ENCODE peak calls at places on chromosomes 11 and 22, in eight cellular contexts. B, L, T, S, V, E, Y and N are unnamed samples.

GRCh38 chr11:1874406-1875092 is 17.1 kb downstream of the PRR33 start:
- DNase-seq in S (no peak), E (no peak), L (no peak), B (no peak), V (peak; percentile 20), Y (no peak), T (no peak), N (no peak)

GRCh38 chr11:109964487-109964886 is 128.7 kb upstream of the ZC3H12C start:
- DNase-seq in V (no peak), E (no peak), B (no peak), S (no peak), L (no peak), Y (no peak), T (no peak), N (no peak)

GRCh38 chr22:44947029-44947428 is 62.8 kb downstream of the PHF21B start:
- DNase-seq in T (no peak), V (no peak), S (no peak), B (no peak), L (no peak), Y (no peak), E (no peak), N (no peak)

GRCh38 chr11:103659138-103659734 is 377.2 kb upstream of the DDI1 start:
- DNase-seq in L (peak; percentile 41), Y (peak; percentile 37), E (no peak), B (no peak), T (peak; percentile 48), S (no peak), V (peak; percentile 48), N (peak; percentile 66)

GRCh38 chr11:12177739-12178338 is 67.4 kb downstream of the MICAL2 start:
- DNase-seq in L (no peak), V (no peak), S (no peak), B (no peak), E (peak; percentile 53), T (no peak), Y (no peak), N (no peak)

GRCh38 chr11:19368726-19369364 is 128.1 kb upstream of the E2F8 start:
- DNase-seq in E (no peak), B (no peak), T (peak; percentile 79), S (no peak), Y (peak; percentile 45), L (no peak), V (no peak), N (peak; percentile 68)

GRCh38 chr22:31776231-31776630 is 22.4 kb downstream of the DEPDC5 start:
- DNase-seq in V (no peak), Y (peak; percentile 16), S (no peak), E (no peak), L (peak; percentile 49), B (no peak), T (no peak), N (no peak)

GRCh38 chr22:25375683-25376082 is 156.2 kb downstream of the CRYBB2 start:
- DNase-seq in B (no peak), E (no peak), L (no peak), T (no peak), Y (no peak), V (no peak), S (no peak), N (no peak)

GRCh38 chr22:30728829-30729228 is 34.2 kb downstream of the OSBP2 start:
- DNase-seq in S (no peak), Y (no peak), T (no peak), B (no peak), E (no peak), L (no peak), V (no peak), N (no peak)

GRCh38 chr11:123654566-123655081 is at the start of gene SCN3B:
- DNase-seq in S (peak; percentile 52), B (peak; percentile 24), L (peak; percentile 74), Y (peak; percentile 84), T (peak; percentile 70), E (peak; percentile 74), V (peak; percentile 99), N (no peak)

GRCh38 chr11:68002943-68003845 is 703 bp downstream of the UNC93B1 start:
- DNase-seq in B (no peak), Y (no peak), T (peak; percentile 46), S (peak; percentile 77), L (peak; percentile 48), V (peak; percentile 70), E (no peak), N (peak; percentile 79)

GRCh38 chr22:27613099-27614089 is 188.2 kb downstream of the MN1 start:
- DNase-seq in L (no peak), E (no peak), Y (no peak), V (no peak), B (no peak), S (no peak), T (peak; percentile 13), N (no peak)

GRCh38 chr11:130710442-130711101 is 205.7 kb downstream of the SNX19 start:
- DNase-seq in T (no peak), E (no peak), S (no peak), Y (no peak), V (no peak), L (no peak), B (no peak), N (peak; percentile 91)

GRCh38 chr11:57288771-57289579 is 35.8 kb downstream of the TNKS1BP1 start:
- DNase-seq in V (peak; percentile 20), S (no peak), B (peak; percentile 41), T (peak; percentile 97), Y (peak; percentile 94), L (peak; percentile 85), E (peak; percentile 91), N (no peak)
- H3K4me2 ChIP-seq in V (peak overlapping the region; percentile 23), S (no peak overlapping the region), B (peak overlapping the region; percentile 59), T (peak overlapping the region; percentile 82), Y (peak overlapping the region; percentile 23), L (peak overlapping the region; percentile 43), E (peak overlapping the region; percentile 72), N (no peak overlapping the region)

DNA sequence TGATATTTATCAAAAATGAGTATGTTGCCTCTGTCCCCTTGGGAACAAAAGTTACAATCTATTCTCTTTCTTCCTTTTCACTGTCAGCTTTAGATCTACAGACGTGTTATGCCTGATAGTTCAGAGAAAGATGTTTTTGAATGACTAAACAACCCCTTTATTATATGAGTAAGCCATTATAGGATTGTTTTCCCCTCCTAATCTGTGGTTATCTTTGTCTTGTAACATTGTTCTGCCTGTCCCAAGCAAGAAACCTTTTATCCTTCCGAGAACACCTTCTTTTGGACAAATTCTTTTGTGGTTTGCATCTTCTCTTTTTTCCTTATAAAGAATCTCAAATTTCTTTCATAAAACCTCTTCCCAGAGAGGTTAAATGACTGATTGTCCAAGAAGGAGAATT is 208.4 kb downstream of the DDX10 start:
- DNase-seq in T (peak; percentile 49), Y (no peak), B (no peak), L (peak; percentile 59), S (no peak), V (no peak), E (peak; percentile 88), N (no peak)
- H3K4me3 ChIP-seq in T (no peak overlapping the region), Y (no peak overlapping the region), B (no peak overlapping the region), L (no peak overlapping the region), S (no peak overlapping the region), V (no peak overlapping the region), E (no peak overlapping the region), N (no peak overlapping the region)

GRCh38 chr22:47075568-47075967 is 313.1 kb downstream of the TBC1D22A start:
- DNase-seq in E (no peak), Y (no peak), V (no peak), L (no peak), B (no peak), S (no peak), T (no peak), N (no peak)
- H4K20me1 ChIP-seq in E (peaks cover 19% of the 10 kb centered on the region), Y (no peaks in the 10 kb centered on the region), V (no peaks in the 10 kb centered on the region), L (no peaks in the 10 kb centered on the region), B (no peaks in the 10 kb centered on the region), S (no peaks in the 10 kb centered on the region), T (peaks cover 4% of the 10 kb centered on the region), N (no peaks in the 10 kb centered on the region)

DNA sequence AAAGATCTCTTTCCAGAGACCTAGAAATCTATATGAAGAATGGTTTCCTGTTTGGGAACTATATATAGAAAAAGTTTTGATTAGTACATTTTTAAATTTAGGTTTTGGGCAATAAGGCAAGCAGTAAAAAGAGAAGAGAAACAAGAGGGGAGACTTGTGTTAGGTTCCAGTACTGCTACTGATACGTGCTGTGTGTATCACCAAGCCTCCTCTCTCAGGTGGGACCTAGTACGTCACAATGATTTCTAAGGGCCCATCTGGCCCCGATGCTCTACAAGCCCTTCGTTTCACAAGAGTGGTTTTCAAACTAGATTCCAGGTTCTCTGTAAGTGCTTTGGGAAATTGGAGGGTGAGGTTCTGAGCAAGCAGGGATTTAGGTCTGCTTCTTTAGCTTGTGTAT is 39.2 kb downstream of the USP35 start:
- DNase-seq in T (no peak), Y (no peak), B (no peak), L (no peak), V (no peak), S (no peak), E (no peak), N (no peak)
- H3K4me2 ChIP-seq in T (no peak overlapping the region), Y (no peak overlapping the region), B (no peak overlapping the region), L (no peak overlapping the region), V (no peak overlapping the region), S (no peak overlapping the region), E (no peak overlapping the region), N (no peak overlapping the region)